ENCODE peak calls at places on chromosome 9, in six cellular contexts. J is NCI-H2171; Q is activated naive CD4-positive, alpha-beta T cell treated with anti-CD3 and anti-CD28 coated beads, Interleukin-2, amount 10 ng/mL, durations not matched to agents 7 days and 5 days; N is heart right ventricle; Y is stimulated activated CD4-positive, alpha-beta T cell treated with anti-CD3 and anti-CD28 coated beads, TNF-alpha, amount 100 ng/mL, for 24 hours; V is left cardiac atrium. H is an unnamed sample.
A peak's percentile ranks its signal among the peaks of the same experiment; 100 is the strongest.

GRCh38 chr9:70829591-70830265 is 291.7 kb downstream of the TRPM3 start:
- DNase-seq in J (no peak), Q (no peak), N (no peak), Y (no peak), V (no peak), H (no peak)

GRCh38 chr9:130689937-130690700 is 3.5 kb upstream of the EXOSC2 start:
- DNase-seq in J (no peak), Q (no peak), N (no peak), Y (no peak), V (peak; percentile 56), H (no peak)

GRCh38 chr9:21711504-21711903 is 90.9 kb upstream of the MTAP start:
- DNase-seq in J (no peak), Q (no peak), N (no peak), Y (no peak), V (no peak), H (no peak)

GRCh38 chr9:77427256-77427927 is 220.7 kb downstream of the GNA14 start:
- DNase-seq in J (no peak), Q (no peak), N (no peak), Y (no peak), V (no peak), H (no peak)

GRCh38 chr9:121736964-121737462 is 85.6 kb downstream of the DAB2IP start:
- DNase-seq in J (no peak), Q (no peak), N (peak; percentile 66), Y (no peak), V (peak; percentile 72), H (no peak)

GRCh38 chr9:99336005-99336404 is 113.9 kb downstream of the SEC61B start:
- DNase-seq in J (no peak), Q (no peak), N (no peak), Y (no peak), V (no peak), H (no peak)

GRCh38 chr9:115941561-115942315 is 211.9 kb upstream of the PAPPA start:
- DNase-seq in J (no peak), Q (no peak), N (no peak), Y (no peak), V (no peak), H (no peak)

GRCh38 chr9:133882849-133883248 is 109.3 kb downstream of the VAV2 start:
- DNase-seq in J (peak; percentile 59), Q (no peak), N (no peak), Y (no peak), V (no peak), H (no peak)

GRCh38 chr9:98992885-98993569 is 49.3 kb downstream of the COL15A1 start:
- DNase-seq in J (no peak), Q (no peak), N (no peak), Y (no peak), V (no peak), H (no peak)

GRCh38 chr9:89470239-89470638 is 27.7 kb downstream of the SEMA4D start:
- DNase-seq in J (no peak), Q (peak; percentile 16), N (no peak), Y (no peak), V (no peak), H (no peak)